ENCODE peak calls at places on chromosomes 3 and 15, in nine cellular contexts. X is DND-41, E is psoas muscle, H is breast epithelium, P is keratinocyte, R is stomach, Z is body of pancreas, D is adrenal gland, I is neural progenitor cell. T is an unnamed sample.

GRCh38 chr3:124887177-124887995 is at the start of gene ITGB5:
- DNase-seq in X (no peak), E (peak; percentile 90), H (peak; percentile 80), P (no peak), R (peak; percentile 83), Z (peak; percentile 76), D (peak; percentile 79), I (peak; percentile 91), T (peak; percentile 65)

GRCh38 chr3:71187715-71188114 is 395.8 kb downstream of the FOXP1 start:
- DNase-seq in X (no peak), E (no peak), H (no peak), P (no peak), R (no peak), Z (no peak), D (no peak), I (no peak), T (no peak)

GRCh38 chr3:52237659-52238172 is 1.2 kb downstream of the TWF2 start:
- DNase-seq in X (no peak), E (peak; percentile 97), H (peak; percentile 88), P (no peak), R (peak; percentile 83), Z (peak; percentile 76), D (peak; percentile 85), I (no peak), T (no peak)

GRCh38 chr15:82846621-82847020 is 37.2 kb downstream of the WHAMM start:
- DNase-seq in X (no peak), E (no peak), H (peak; percentile 9), P (no peak), R (no peak), Z (peak; percentile 2), D (no peak), I (no peak), T (no peak)

GRCh38 chr3:51371943-51372557 is 13.0 kb upstream of the MANF start:
- DNase-seq in X (peak; percentile 59), E (no peak), H (no peak), P (no peak), R (peak; percentile 66), Z (peak; percentile 65), D (peak; percentile 66), I (peak; percentile 88), T (peak; percentile 72)

GRCh38 chr3:113698891-113699465 is 2.5 kb upstream of the USF3 start:
- DNase-seq in X (no peak), E (no peak), H (no peak), P (no peak), R (no peak), Z (no peak), D (no peak), I (peak; percentile 21), T (peak; percentile 21)

GRCh38 chr3:51799879-51800757 is 21.1 kb upstream of the IQCF6 start:
- DNase-seq in X (peak; percentile 20), E (no peak), H (no peak), P (peak; percentile 38), R (no peak), Z (peak; percentile 16), D (peak; percentile 33), I (peak; percentile 84), T (peak; percentile 56)

GRCh38 chr3:53845103-53845880 is 927 bp downstream of the CHDH start:
- DNase-seq in X (no peak), E (peak; percentile 77), H (peak; percentile 52), P (no peak), R (peak; percentile 71), Z (peak; percentile 74), D (peak; percentile 49), I (peak; percentile 80), T (peak; percentile 60)

GRCh38 chr3:194869482-194870169 is 183.9 kb downstream of the FAM43A start:
- DNase-seq in X (no peak), E (no peak), H (no peak), P (peak; percentile 19), R (no peak), Z (no peak), D (no peak), I (no peak), T (no peak)

GRCh38 chr15:73601449-73602425 is 31.5 kb downstream of the NPTN start:
- DNase-seq in X (no peak), E (no peak), H (peak; percentile 56), P (no peak), R (no peak), Z (peak; percentile 45), D (peak; percentile 63), I (peak; percentile 38), T (no peak)

GRCh38 chr15:78640527-78640839 is 527 bp downstream of the CHRNB4 start:
- DNase-seq in X (no peak), E (no peak), H (no peak), P (no peak), R (no peak), Z (no peak), D (no peak), I (no peak), T (no peak)

GRCh38 chr15:79051941-79052731 is 38.4 kb downstream of the RASGRF1 start:
- DNase-seq in X (no peak), E (no peak), H (no peak), P (no peak), R (no peak), Z (no peak), D (no peak), I (no peak), T (no peak)

GRCh38 chr3:124229407-124229806 is 237.5 kb upstream of the ROPN1 start:
- DNase-seq in X (no peak), E (no peak), H (no peak), P (no peak), R (no peak), Z (no peak), D (no peak), I (no peak), T (no peak)

GRCh38 chr3:184345678-184346144 is 8.3 kb downstream of the FAM131A start:
- DNase-seq in X (no peak), E (peak; percentile 91), H (peak; percentile 75), P (no peak), R (peak; percentile 66), Z (peak; percentile 60), D (peak; percentile 82), I (peak; percentile 88), T (peak; percentile 55)

GRCh38 chr3:174756200-174756829 is 102.8 kb upstream of the NAALADL2 start:
- DNase-seq in X (no peak), E (no peak), H (no peak), P (no peak), R (no peak), Z (no peak), D (no peak), I (no peak), T (no peak)

GRCh38 chr3:102094523-102094922 is 245.2 kb downstream of the NFKBIZ start:
- DNase-seq in X (no peak), E (no peak), H (no peak), P (no peak), R (no peak), Z (no peak), D (no peak), I (no peak), T (no peak)

GRCh38 chr3:154758109-154758868 is 321.8 kb upstream of the MME start:
- DNase-seq in X (no peak), E (no peak), H (no peak), P (no peak), R (no peak), Z (no peak), D (no peak), I (no peak), T (no peak)

GRCh38 chr3:45054196-45054857 is 28.2 kb downstream of the CLEC3B start:
- DNase-seq in X (no peak), E (no peak), H (no peak), P (no peak), R (no peak), Z (no peak), D (no peak), I (no peak), T (no peak)

GRCh38 chr3:188824596-188824995 is 347.2 kb upstream of the TPRG1 start:
- DNase-seq in X (no peak), E (no peak), H (no peak), P (no peak), R (no peak), Z (no peak), D (no peak), I (no peak), T (no peak)

GRCh38 chr3:188826574-188826973 is 345.2 kb upstream of the TPRG1 start:
- DNase-seq in X (no peak), E (no peak), H (no peak), P (no peak), R (no peak), Z (no peak), D (no peak), I (no peak), T (no peak)

GRCh38 chr3:188829577-188829976 is 342.2 kb upstream of the TPRG1 start:
- DNase-seq in X (no peak), E (no peak), H (no peak), P (no peak), R (no peak), Z (no peak), D (peak; percentile 32), I (no peak), T (no peak)

GRCh38 chr3:188827593-188827992 is 344.2 kb upstream of the TPRG1 start:
- DNase-seq in X (no peak), E (no peak), H (no peak), P (no peak), R (no peak), Z (no peak), D (no peak), I (no peak), T (no peak)

GRCh38 chr3:188827078-188827477 is 344.7 kb upstream of the TPRG1 start:
- DNase-seq in X (no peak), E (no peak), H (no peak), P (no peak), R (no peak), Z (no peak), D (no peak), I (no peak), T (no peak)
- H3K4me3 ChIP-seq in X (no peak overlapping the region), E (no peak overlapping the region), H (no peak overlapping the region), P (no peak overlapping the region), R (no peak overlapping the region), Z (no peak overlapping the region), D (no peak overlapping the region), I (no peak overlapping the region), T (no peak overlapping the region)

GRCh38 chr15:60478633-60479360 is at the start of gene ICE2:
- DNase-seq in X (peak; percentile 94), E (peak; percentile 98), H (peak; percentile 95), P (peak; percentile 60), R (peak; percentile 98), Z (peak; percentile 96), D (peak; percentile 95), I (peak; percentile 96), T (peak; percentile 96)
- TF ChIP-seq CTCF in X (no peak), E (no peak), H (no peak), P (no peak), R (no peak), Z (no peak), D (peak; percentile 32), I (no peak), T (no peak)

DNA sequence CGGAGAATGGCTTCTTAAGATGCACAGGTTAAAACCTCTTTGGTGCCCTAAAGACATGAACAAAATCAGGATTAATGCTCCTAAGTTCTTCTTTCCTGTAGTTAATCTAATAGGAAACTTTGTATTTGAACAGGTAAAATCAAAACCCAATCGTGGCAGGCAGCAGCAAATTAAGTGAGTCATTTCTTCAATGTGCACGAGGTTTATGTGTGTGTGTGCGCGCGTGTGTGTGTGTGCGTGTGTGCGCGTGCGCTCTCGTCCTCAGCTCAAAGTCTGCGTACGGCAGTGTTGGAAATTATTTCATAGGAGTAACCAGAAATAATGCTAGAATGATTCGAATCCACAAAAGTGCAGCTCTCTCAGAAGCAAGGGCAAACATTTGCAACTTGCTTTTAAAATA is 905 bp downstream of the FAM81A start:
- DNase-seq in X (no peak), E (no peak), H (no peak), P (no peak), R (no peak), Z (no peak), D (no peak), I (peak; percentile 18), T (no peak)
- H3K4me3 ChIP-seq in X (no peak overlapping the region), E (peak overlapping the region; percentile 66), H (peak overlapping the region; percentile 57), P (no peak overlapping the region), R (no peak overlapping the region), Z (no peak overlapping the region), D (no peak overlapping the region), I (no peak overlapping the region), T (peak overlapping the region; percentile 90)

GRCh38 chr15:100663066-100663465 is 60.7 kb downstream of the ASB7 start:
- DNase-seq in X (peak; percentile 36), E (no peak), H (no peak), P (no peak), R (no peak), Z (no peak), D (no peak), I (peak; percentile 76), T (no peak)
- TF ChIP-seq CTCF in X (peak; percentile 34), E (no peak), H (no peak), P (peak; percentile 16), R (no peak), Z (no peak), D (no peak), I (peak; percentile 37), T (no peak)